ENCODE peak calls at places on chromosomes 4 and X, in eight cellular contexts. W is A549, T is IMR-90, D is AG04449, V is lower leg skin, C is fibroblast of the aortic adventitia, L is epithelial cell of esophagus, J is hepatocyte. A is an unnamed sample.

GRCh38 chr4:64539234-64539849 is 130.1 kb upstream of the TECRL start:
- DNase-seq in W (peak), T (peak), D (peak), V (no peak), C (peak), L (peak), J (peak), A (peak)

GRCh38 chr4:145044341-145044740 is 53.7 kb downstream of the ANAPC10 start:
- DNase-seq in W (no peak), T (peak), D (no peak), V (no peak), C (peak), L (peak), J (no peak), A (peak)

GRCh38 chr4:151297170-151297569 is 20.2 kb downstream of the PRSS48 start:
- DNase-seq in W (no peak), T (no peak), D (no peak), V (no peak), C (no peak), L (no peak), J (no peak), A (no peak)

GRCh38 chrX:41293269-41293668 is 40.7 kb upstream of the DDX3X start:
- DNase-seq in W (no peak), T (no peak), D (no peak), V (no peak), C (no peak), L (no peak), J (no peak), A (no peak)

GRCh38 chr4:117085185-117085701 is at the start of gene TRAM1L1:
- DNase-seq in W (peak), T (peak), D (peak), V (peak), C (peak), L (peak), J (peak), A (peak)

GRCh38 chr4:99366491-99366890 is 13.9 kb upstream of the ADH1C start:
- DNase-seq in W (no peak), T (no peak), D (no peak), V (no peak), C (no peak), L (no peak), J (no peak), A (no peak)

GRCh38 chr4:170887396-170887795 is 797.6 kb upstream of the AADAT start:
- DNase-seq in W (no peak), T (no peak), D (no peak), V (no peak), C (no peak), L (no peak), J (no peak), A (no peak)

GRCh38 chrX:18899796-18900380 is 84.0 kb downstream of the PHKA2 start:
- DNase-seq in W (peak), T (no peak), D (no peak), V (no peak), C (peak), L (no peak), J (peak), A (peak)

GRCh38 chr4:99436976-99437655 is 2.0 kb upstream of the ADH7 start:
- DNase-seq in W (no peak), T (no peak), D (no peak), V (no peak), C (no peak), L (peak), J (no peak), A (no peak)

GRCh38 chr4:121950680-121951569 is 935 bp downstream of the TRPC3 start:
- DNase-seq in W (peak), T (peak), D (no peak), V (peak), C (no peak), L (peak), J (peak), A (peak)

GRCh38 chrX:39958850-39959249 is 138.9 kb downstream of the BCOR start:
- DNase-seq in W (no peak), T (no peak), D (no peak), V (no peak), C (no peak), L (no peak), J (no peak), A (no peak)

GRCh38 chr4:16111533-16111932 is 27.7 kb upstream of the PROM1 start:
- DNase-seq in W (no peak), T (no peak), D (no peak), V (no peak), C (no peak), L (no peak), J (no peak), A (no peak)

GRCh38 chr4:123037809-123038208 is 115.4 kb upstream of the NUDT6 start:
- DNase-seq in W (no peak), T (peak), D (peak), V (no peak), C (peak), L (no peak), J (no peak), A (peak)

GRCh38 chrX:42746606-42747005 is 31.4 kb downstream of the PPP1R2C start:
- DNase-seq in W (no peak), T (peak), D (peak), V (no peak), C (peak), L (peak), J (peak), A (peak)

GRCh38 chr4:175435437-175435836 is 376.6 kb downstream of the GPM6A start:
- DNase-seq in W (no peak), T (peak), D (no peak), V (no peak), C (peak), L (no peak), J (no peak), A (no peak)

GRCh38 chrX:19956923-19957322 is 33.9 kb downstream of the BCLAF3 start:
- DNase-seq in W (no peak), T (no peak), D (no peak), V (no peak), C (peak), L (no peak), J (no peak), A (peak)

GRCh38 chr4:78747328-78747946 is 28.7 kb upstream of the BMP2K start:
- DNase-seq in W (no peak), T (peak), D (peak), V (no peak), C (no peak), L (no peak), J (no peak), A (no peak)

GRCh38 chr4:10326075-10326474 is 131.2 kb downstream of the ZNF518B start:
- DNase-seq in W (no peak), T (no peak), D (no peak), V (no peak), C (no peak), L (no peak), J (no peak), A (no peak)

GRCh38 chr4:112857461-112857860 is 192.0 kb upstream of the ANK2 start:
- DNase-seq in W (peak), T (peak), D (peak), V (no peak), C (peak), L (peak), J (peak), A (peak)

GRCh38 chr4:25029479-25030282 is 1.1 kb downstream of the LGI2 start:
- DNase-seq in W (no peak), T (no peak), D (no peak), V (no peak), C (no peak), L (no peak), J (no peak), A (no peak)

GRCh38 chrX:15298201-15298600 is 17.2 kb downstream of the ASB11 start:
- DNase-seq in W (no peak), T (no peak), D (no peak), V (no peak), C (no peak), L (no peak), J (no peak), A (no peak)

GRCh38 chrX:16786791-16787735 is 797 bp downstream of the TXLNG start:
- DNase-seq in W (no peak), T (no peak), D (no peak), V (peak), C (peak), L (no peak), J (peak), A (no peak)

GRCh38 chr4:80492761-80493160 is 157.2 kb downstream of the CFAP299 start:
- DNase-seq in W (no peak), T (no peak), D (no peak), V (no peak), C (no peak), L (peak), J (peak), A (no peak)

GRCh38 chr4:138627096-138627495 is 384.9 kb upstream of the SLC7A11 start:
- DNase-seq in W (no peak), T (peak), D (no peak), V (no peak), C (no peak), L (peak), J (no peak), A (no peak)

GRCh38 chrX:106284431-106285025 is 116.4 kb downstream of the PWWP3B start:
- DNase-seq in W (no peak), T (no peak), D (no peak), V (no peak), C (no peak), L (peak), J (no peak), A (no peak)

GRCh38 chr4:179625391-179625790 is 2183.2 kb upstream of the AGA start:
- DNase-seq in W (no peak), T (peak), D (peak), V (no peak), C (peak), L (peak), J (no peak), A (peak)

GRCh38 chrX:72046447-72046846 is 85.3 kb downstream of the RTL5 start:
- DNase-seq in W (no peak), T (no peak), D (no peak), V (no peak), C (no peak), L (no peak), J (no peak), A (no peak)

GRCh38 chrX:107449490-107450175 is at the start of gene FRMPD3:
- DNase-seq in W (no peak), T (no peak), D (no peak), V (no peak), C (no peak), L (peak), J (peak), A (no peak)

GRCh38 chr4:24598025-24598424 is 13.7 kb upstream of the DHX15 start:
- DNase-seq in W (peak), T (peak), D (no peak), V (no peak), C (no peak), L (peak), J (peak), A (no peak)

GRCh38 chrX:103730746-103731508 is 20.2 kb downstream of the TMEM31 start:
- DNase-seq in W (no peak), T (peak), D (peak), V (no peak), C (peak), L (peak), J (no peak), A (peak)

GRCh38 chr4:98653890-98654867 is 4.2 kb downstream of the TSPAN5 start:
- DNase-seq in W (peak), T (peak), D (peak), V (no peak), C (peak), L (peak), J (no peak), A (peak)

GRCh38 chrX:78455901-78456300 is 128.5 kb upstream of the CYSLTR1 start:
- DNase-seq in W (no peak), T (no peak), D (no peak), V (no peak), C (peak), L (peak), J (no peak), A (peak)

GRCh38 chr4:79763486-79764075 is 309.4 kb downstream of the ANTXR2 start:
- DNase-seq in W (no peak), T (no peak), D (no peak), V (no peak), C (no peak), L (no peak), J (no peak), A (no peak)

GRCh38 chr4:148834804-148835598 is 392.8 kb upstream of the NR3C2 start:
- DNase-seq in W (no peak), T (peak), D (no peak), V (no peak), C (peak), L (peak), J (peak), A (peak)

GRCh38 chr4:12889054-12889453 is 595.1 kb downstream of the RAB28 start:
- DNase-seq in W (no peak), T (no peak), D (no peak), V (no peak), C (no peak), L (peak), J (peak), A (peak)
- TF ChIP-seq CTCF in W (no peak), T (no peak), D (no peak), V (no peak), C (no peak), L (no peak), J (no peak), A (no peak)

GRCh38 chr4:7830747-7831146 is 108.9 kb downstream of the AFAP1 start:
- DNase-seq in W (no peak), T (no peak), D (no peak), V (no peak), C (peak), L (no peak), J (no peak), A (no peak)

GRCh38 chr4:7829687-7830580 is 109.7 kb downstream of the AFAP1 start:
- DNase-seq in W (no peak), T (no peak), D (no peak), V (no peak), C (no peak), L (no peak), J (no peak), A (no peak)

GRCh38 chr4:7831330-7831729 is 108.3 kb downstream of the AFAP1 start:
- DNase-seq in W (no peak), T (peak), D (peak), V (no peak), C (peak), L (no peak), J (no peak), A (peak)

GRCh38 chr4:7832331-7832730 is 107.3 kb downstream of the AFAP1 start:
- DNase-seq in W (no peak), T (no peak), D (no peak), V (no peak), C (no peak), L (no peak), J (no peak), A (no peak)

GRCh38 chr4:7831858-7832257 is 107.8 kb downstream of the AFAP1 start:
- DNase-seq in W (no peak), T (no peak), D (no peak), V (no peak), C (no peak), L (no peak), J (no peak), A (no peak)
- H3K4me3 ChIP-seq in W (no peak), T (no peak), D (no peak), V (no peak), C (no peak), L (no peak), J (no peak), A (no peak)

GRCh38 chrX:1294301-1295067 is 25.9 kb downstream of the CSF2RA start:
- DNase-seq in W (no peak), T (no peak), D (no peak), V (no peak), C (no peak), L (no peak), J (no peak), A (no peak)

GRCh38 chrX:1292581-1293310 is 24.1 kb downstream of the CSF2RA start:
- DNase-seq in W (no peak), T (no peak), D (no peak), V (no peak), C (no peak), L (no peak), J (no peak), A (no peak)

GRCh38 chrX:1289535-1289934 is 20.9 kb downstream of the CSF2RA start:
- DNase-seq in W (no peak), T (no peak), D (no peak), V (no peak), C (no peak), L (no peak), J (no peak), A (no peak)

GRCh38 chrX:1295550-1295949 is 26.9 kb downstream of the CSF2RA start:
- DNase-seq in W (no peak), T (no peak), D (no peak), V (no peak), C (no peak), L (no peak), J (no peak), A (no peak)

DNA sequence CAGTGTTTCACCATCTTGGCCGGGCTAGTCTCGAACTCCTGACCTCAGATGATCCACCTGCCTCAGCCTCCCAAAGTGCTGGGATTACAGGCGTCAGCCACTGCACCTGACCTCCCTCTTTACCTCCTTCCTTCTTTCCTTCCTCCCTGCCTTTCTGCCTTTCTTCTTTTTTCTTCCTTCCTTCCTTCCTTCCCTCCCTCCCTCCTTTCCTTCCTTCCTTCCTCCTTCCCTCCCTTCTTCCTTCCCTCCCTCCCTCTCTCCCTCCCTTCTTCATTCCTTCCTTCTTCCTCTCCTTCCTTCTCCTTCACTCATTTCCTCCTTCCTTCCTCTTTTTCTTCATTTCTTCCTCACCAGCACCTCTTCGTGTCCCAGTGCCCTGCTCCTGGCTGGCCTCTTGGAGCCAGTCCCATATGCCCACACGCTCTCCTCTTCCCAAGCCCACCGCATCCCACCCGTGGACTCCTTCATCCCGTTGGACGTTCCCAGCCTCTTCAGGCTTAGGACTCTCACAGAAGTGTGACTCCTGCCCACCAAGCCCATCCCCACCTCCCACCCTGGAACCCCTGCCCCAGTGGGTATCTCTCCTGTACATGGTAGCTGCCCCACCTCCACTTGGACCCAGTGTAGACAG is 22.6 kb downstream of the CSF2RA start:
- DNase-seq in W (no peak), T (no peak), D (no peak), V (no peak), C (no peak), L (no peak), J (no peak), A (no peak)
- TF ChIP-seq CTCF in W (no peak), T (no peak), D (no peak), V (no peak), C (no peak), L (no peak), J (no peak), A (no peak)

GRCh38 chr4:212438-213174 is 88.3 kb downstream of the ZNF718 start:
- DNase-seq in W (no peak), T (peak), D (peak), V (no peak), C (peak), L (peak), J (no peak), A (peak)

GRCh38 chr4:217891-218290 is 87.4 kb downstream of the ZNF732 start:
- DNase-seq in W (no peak), T (no peak), D (no peak), V (no peak), C (no peak), L (no peak), J (no peak), A (no peak)

GRCh38 chr4:211033-211511 is 86.8 kb downstream of the ZNF718 start:
- DNase-seq in W (no peak), T (no peak), D (no peak), V (no peak), C (no peak), L (peak), J (no peak), A (no peak)

DNA sequence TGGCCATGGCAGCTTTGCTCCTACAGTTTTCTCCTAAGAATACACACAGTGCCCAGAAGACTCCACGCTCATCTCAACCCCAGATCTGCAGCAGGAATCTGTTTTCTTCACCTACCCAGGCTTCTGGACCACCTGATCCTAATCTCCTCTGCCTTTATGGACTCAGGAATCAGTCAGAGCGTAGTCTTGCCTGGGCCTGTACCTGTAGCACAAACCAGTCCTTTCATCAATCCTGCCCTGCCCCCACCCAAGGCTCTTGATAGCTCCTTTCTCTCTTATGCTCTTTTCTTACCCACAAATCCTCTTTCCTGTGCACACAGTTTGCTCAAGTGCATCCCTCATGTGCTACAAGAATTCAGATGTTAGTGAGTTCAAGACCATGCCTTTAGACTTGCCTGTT is 89.7 kb downstream of the ZNF718 start:
- DNase-seq in W (no peak), T (no peak), D (no peak), V (no peak), C (no peak), L (peak), J (no peak), A (no peak)
- H3K4me3 ChIP-seq in W (no peak), T (no peak), D (no peak), V (no peak), C (peak), L (peak), J (no peak), A (no peak)

GRCh38 chrX:7941390-7942042 is 14.3 kb upstream of the PNPLA4 start:
- DNase-seq in W (no peak), T (peak), D (no peak), V (no peak), C (peak), L (peak), J (peak), A (peak)
- TF ChIP-seq CTCF in W (peak), T (peak), D (peak), V (no peak), C (peak), L (peak), J (peak), A (peak)

GRCh38 chr4:51859476-51860032 is 16.6 kb downstream of the DCUN1D4 start:
- DNase-seq in W (no peak), T (no peak), D (no peak), V (no peak), C (peak), L (no peak), J (no peak), A (no peak)

GRCh38 chr4:51862199-51862598 is 19.2 kb downstream of the DCUN1D4 start:
- DNase-seq in W (no peak), T (no peak), D (no peak), V (no peak), C (no peak), L (no peak), J (no peak), A (no peak)

GRCh38 chr4:51855751-51856150 is 12.8 kb downstream of the DCUN1D4 start:
- DNase-seq in W (no peak), T (no peak), D (no peak), V (no peak), C (no peak), L (no peak), J (no peak), A (no peak)

GRCh38 chr4:51855270-51855669 is 12.3 kb downstream of the DCUN1D4 start:
- DNase-seq in W (no peak), T (no peak), D (no peak), V (no peak), C (no peak), L (no peak), J (no peak), A (no peak)

DNA sequence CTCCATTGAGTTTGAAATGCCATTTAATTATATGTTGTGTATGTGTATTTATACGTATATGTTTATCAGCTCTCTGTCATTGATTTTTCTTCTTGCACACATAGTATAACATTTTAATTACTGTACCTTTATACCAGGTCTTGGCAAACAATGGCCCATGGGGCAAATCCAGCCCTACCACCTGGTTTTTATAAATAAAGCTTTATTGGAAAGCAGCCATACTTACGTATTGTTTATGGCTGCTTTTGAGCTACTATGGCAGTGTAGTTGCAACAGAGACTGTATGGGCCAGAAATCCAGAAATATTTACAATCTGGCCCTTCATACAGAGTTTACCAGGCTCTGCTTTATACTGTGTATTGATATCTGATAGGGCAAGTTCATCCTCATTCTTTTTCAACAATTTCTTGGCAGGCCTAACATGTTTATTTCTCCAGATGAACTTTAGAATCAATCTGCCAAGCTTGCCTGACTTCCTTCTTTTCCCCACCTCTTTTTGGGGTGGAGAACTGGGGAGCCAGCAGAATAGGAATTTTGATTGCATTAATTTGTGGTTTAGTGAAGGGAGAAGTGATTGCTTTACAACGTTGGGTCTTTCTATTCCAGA is 15.8 kb downstream of the DCUN1D4 start:
- DNase-seq in W (no peak), T (peak), D (no peak), V (no peak), C (peak), L (no peak), J (no peak), A (no peak)
- H3K4me3 ChIP-seq in W (no peak), T (no peak), D (no peak), V (no peak), C (no peak), L (no peak), J (no peak), A (no peak)

GRCh38 chrX:111168314-111168713 is 72.3 kb downstream of the PAK3 start:
- DNase-seq in W (no peak), T (peak), D (no peak), V (no peak), C (no peak), L (peak), J (peak), A (no peak)
- TF ChIP-seq CTCF in W (peak), T (no peak), D (no peak), V (no peak), C (no peak), L (peak), J (peak), A (peak)

A was measured in astrocyte of the spinal cord.